ENCODE peak calls at places on chromosomes 11 and 22, in ten cellular contexts. U, E, W, L, P, D, X, F, V and H are unnamed samples.

GRCh38 chr11:115298613-115299012 is 205.6 kb downstream of the CADM1 start:
- DNase-seq in U (no peak), E (no peak), W (no peak), L (no peak), P (no peak), D (no peak), X (no peak), F (no peak), V (no peak), H (no peak)

GRCh38 chr22:32996702-32997101 is 61.5 kb downstream of the SYN3 start:
- DNase-seq in U (peak; percentile 10), E (no peak), W (peak; percentile 94), L (no peak), P (no peak), D (no peak), X (no peak), F (no peak), V (peak; percentile 88), H (no peak)

GRCh38 chr11:123494195-123495050 is 64.4 kb downstream of the GRAMD1B start:
- DNase-seq in U (no peak), E (no peak), W (no peak), L (no peak), P (no peak), D (no peak), X (peak; percentile 72), F (no peak), V (no peak), H (no peak)

GRCh38 chr11:5922749-5923426 is 19.2 kb upstream of the OR56A3 start:
- DNase-seq in U (no peak), E (no peak), W (no peak), L (no peak), P (peak; percentile 2), D (no peak), X (no peak), F (no peak), V (no peak), H (no peak)

GRCh38 chr22:46337870-46338269 is 2.4 kb downstream of the TRMU start:
- DNase-seq in U (no peak), E (no peak), W (no peak), L (no peak), P (no peak), D (no peak), X (no peak), F (no peak), V (no peak), H (no peak)

GRCh38 chr22:20116376-20116950 is 559 bp downstream of the RANBP1 start:
- DNase-seq in U (no peak), E (no peak), W (no peak), L (no peak), P (no peak), D (peak; percentile 99), X (peak; percentile 20), F (no peak), V (peak; percentile 73), H (no peak)

GRCh38 chr22:45946805-45947600 is 30.0 kb downstream of the WNT7B start:
- DNase-seq in U (no peak), E (peak; percentile 57), W (no peak), L (no peak), P (no peak), D (no peak), X (no peak), F (no peak), V (no peak), H (no peak)

GRCh38 chr11:26621147-26621546 is 49.1 kb upstream of the MUC15 start:
- DNase-seq in U (no peak), E (no peak), W (no peak), L (no peak), P (no peak), D (no peak), X (no peak), F (no peak), V (no peak), H (no peak)

GRCh38 chr11:41522899-41523672 is 63.6 kb upstream of the LRRC4C start:
- DNase-seq in U (no peak), E (no peak), W (no peak), L (no peak), P (no peak), D (no peak), X (peak; percentile 27), F (no peak), V (no peak), H (no peak)

GRCh38 chr11:132062031-132062430 is 691.6 kb downstream of the NTM start:
- DNase-seq in U (no peak), E (no peak), W (no peak), L (no peak), P (no peak), D (no peak), X (no peak), F (no peak), V (no peak), H (no peak)

GRCh38 chr11:119673389-119674336 is 55.3 kb downstream of the NECTIN1 start:
- DNase-seq in U (peak; percentile 46), E (no peak), W (no peak), L (no peak), P (no peak), D (no peak), X (no peak), F (peak; percentile 69), V (no peak), H (peak; percentile 30)

GRCh38 chr11:20156280-20156875 is 3.9 kb downstream of the DBX1 start:
- DNase-seq in U (peak; percentile 42), E (peak; percentile 24), W (no peak), L (no peak), P (no peak), D (peak; percentile 23), X (peak; percentile 90), F (no peak), V (no peak), H (no peak)

GRCh38 chr22:20728523-20729190 is 45.3 kb upstream of the SERPIND1 start:
- DNase-seq in U (no peak), E (no peak), W (no peak), L (no peak), P (no peak), D (no peak), X (no peak), F (no peak), V (no peak), H (no peak)

GRCh38 chr11:101478587-101479375 is 105.0 kb downstream of the TRPC6 start:
- DNase-seq in U (no peak), E (no peak), W (no peak), L (no peak), P (no peak), D (no peak), X (no peak), F (no peak), V (no peak), H (no peak)

GRCh38 chr11:79184285-79184684 is 256.5 kb downstream of the TENM4 start:
- DNase-seq in U (no peak), E (no peak), W (no peak), L (no peak), P (no peak), D (no peak), X (peak; percentile 18), F (no peak), V (no peak), H (no peak)

GRCh38 chr11:118295834-118296454 is 8.6 kb upstream of the CD3E start:
- DNase-seq in U (peak; percentile 34), E (no peak), W (no peak), L (no peak), P (peak; percentile 43), D (no peak), X (peak; percentile 72), F (no peak), V (no peak), H (peak; percentile 55)

GRCh38 chr22:23402275-23403151 is 177.6 kb downstream of the IGLL1 start:
- DNase-seq in U (peak; percentile 80), E (peak; percentile 96), W (peak; percentile 64), L (peak; percentile 53), P (peak; percentile 66), D (peak; percentile 91), X (peak; percentile 88), F (peak; percentile 70), V (peak; percentile 67), H (peak; percentile 75)

GRCh38 chr22:46339956-46340355 is 4.4 kb downstream of the TRMU start:
- DNase-seq in U (no peak), E (no peak), W (no peak), L (no peak), P (no peak), D (no peak), X (no peak), F (no peak), V (no peak), H (no peak)

GRCh38 chr11:3073029-3073435 is 15.8 kb upstream of the CARS1 start:
- DNase-seq in U (no peak), E (no peak), W (no peak), L (no peak), P (no peak), D (no peak), X (no peak), F (no peak), V (no peak), H (no peak)

GRCh38 chr11:69656536-69657455 is 15.8 kb downstream of the CCND1 start:
- DNase-seq in U (no peak), E (peak; percentile 39), W (peak; percentile 51), L (no peak), P (no peak), D (no peak), X (no peak), F (no peak), V (peak; percentile 60), H (no peak)

GRCh38 chr11:11963842-11964773 is 44.3 kb downstream of the DKK3 start:
- DNase-seq in U (no peak), E (no peak), W (no peak), L (no peak), P (no peak), D (no peak), X (no peak), F (no peak), V (peak; percentile 56), H (peak; percentile 66)

GRCh38 chr22:47369020-47369419 is 606.6 kb downstream of the TBC1D22A start:
- DNase-seq in U (no peak), E (no peak), W (peak; percentile 20), L (no peak), P (no peak), D (no peak), X (no peak), F (no peak), V (no peak), H (peak; percentile 10)
- TF ChIP-seq POLR2AphosphoS5 in U (no peak), E (no peak), W (no peak), L (no peak), P (no peak), D (no peak), X (no peak), F (no peak), V (no peak), H (no peak)

GRCh38 chr22:50674606-50675552 is 2.3 kb downstream of the SHANK3 start:
- DNase-seq in U (peak; percentile 82), E (peak; percentile 97), W (peak; percentile 65), L (peak; percentile 57), P (peak; percentile 61), D (peak; percentile 68), X (peak; percentile 94), F (peak; percentile 23), V (no peak), H (peak; percentile 71)
- TF ChIP-seq POLR2AphosphoS5 in U (no peak), E (no peak), W (no peak), L (peak; percentile 29), P (peak; percentile 61), D (no peak), X (peak; percentile 45), F (no peak), V (no peak), H (no peak)

GRCh38 chr22:39264344-39265116 is 19.7 kb upstream of the PDGFB start:
- DNase-seq in U (peak; percentile 54), E (no peak), W (no peak), L (no peak), P (no peak), D (no peak), X (no peak), F (no peak), V (peak; percentile 80), H (no peak)
- TF ChIP-seq POLR2AphosphoS5 in U (no peak), E (no peak), W (no peak), L (no peak), P (no peak), D (no peak), X (no peak), F (no peak), V (no peak), H (no peak)

GRCh38 chr22:24434472-24435322 is 7.3 kb downstream of the ADORA2A start:
- DNase-seq in U (peak; percentile 69), E (peak; percentile 17), W (peak; percentile 74), L (no peak), P (no peak), D (no peak), X (no peak), F (peak; percentile 78), V (peak; percentile 68), H (peak; percentile 51)
- TF ChIP-seq POLR2AphosphoS5 in U (no peak), E (no peak), W (no peak), L (no peak), P (no peak), D (no peak), X (no peak), F (no peak), V (no peak), H (peak; percentile 13)